ENCODE peak calls at places on chromosomes 7 and 10, in five cellular contexts. One of them, this sample, is unnamed.

GRCh38 chr7:32905175-32905662 is 13.7 kb upstream of the KBTBD2 start:
- DNase-seq in AG08396: peak; percentile 48
- DNase-seq in iris pigment epithelial cell: peak; percentile 58
- DNase-seq in stimulated activated CD4-positive, alpha-beta T cell treated with anti-CD3 and anti-CD28 coated beads, Interleukin-12 subunit alpha, Interleukin-12 subunit beta, amount 100 ng/mL, for 48 hours: peak; percentile 58
- DNase-seq in NCI-H1092: no peak
- DNase-seq in this sample: no peak

GRCh38 chr10:89165923-89166322 is 41.2 kb downstream of the CH25H start:
- DNase-seq in AG08396: no peak
- DNase-seq in iris pigment epithelial cell: no peak
- DNase-seq in stimulated activated CD4-positive, alpha-beta T cell treated with anti-CD3 and anti-CD28 coated beads, Interleukin-12 subunit alpha, Interleukin-12 subunit beta, amount 100 ng/mL, for 48 hours: no peak
- DNase-seq in NCI-H1092: no peak
- DNase-seq in this sample: no peak

GRCh38 chr7:32102432-32102851 is 32.2 kb upstream of the PDE1C start:
- DNase-seq in AG08396: no peak
- DNase-seq in iris pigment epithelial cell: no peak
- DNase-seq in stimulated activated CD4-positive, alpha-beta T cell treated with anti-CD3 and anti-CD28 coated beads, Interleukin-12 subunit alpha, Interleukin-12 subunit beta, amount 100 ng/mL, for 48 hours: no peak
- DNase-seq in NCI-H1092: peak; percentile 79
- DNase-seq in this sample: no peak

GRCh38 chr10:120436431-120437142 is 20.4 kb upstream of the PLPP4 start:
- DNase-seq in AG08396: no peak
- DNase-seq in iris pigment epithelial cell: peak; percentile 21
- DNase-seq in stimulated activated CD4-positive, alpha-beta T cell treated with anti-CD3 and anti-CD28 coated beads, Interleukin-12 subunit alpha, Interleukin-12 subunit beta, amount 100 ng/mL, for 48 hours: no peak
- DNase-seq in NCI-H1092: no peak
- DNase-seq in this sample: no peak

GRCh38 chr7:133923974-133924373 is 203.2 kb upstream of the LRGUK start:
- DNase-seq in AG08396: no peak
- DNase-seq in iris pigment epithelial cell: no peak
- DNase-seq in stimulated activated CD4-positive, alpha-beta T cell treated with anti-CD3 and anti-CD28 coated beads, Interleukin-12 subunit alpha, Interleukin-12 subunit beta, amount 100 ng/mL, for 48 hours: no peak
- DNase-seq in NCI-H1092: no peak
- DNase-seq in this sample: no peak

GRCh38 chr10:69241575-69241974 is 21.4 kb downstream of the HKDC1 start:
- DNase-seq in AG08396: no peak
- DNase-seq in iris pigment epithelial cell: no peak
- DNase-seq in stimulated activated CD4-positive, alpha-beta T cell treated with anti-CD3 and anti-CD28 coated beads, Interleukin-12 subunit alpha, Interleukin-12 subunit beta, amount 100 ng/mL, for 48 hours: no peak
- DNase-seq in NCI-H1092: no peak
- DNase-seq in this sample: no peak

GRCh38 chr10:5556576-5556975 is 31.8 kb downstream of the CALML3 start:
- DNase-seq in AG08396: no peak
- DNase-seq in iris pigment epithelial cell: no peak
- DNase-seq in stimulated activated CD4-positive, alpha-beta T cell treated with anti-CD3 and anti-CD28 coated beads, Interleukin-12 subunit alpha, Interleukin-12 subunit beta, amount 100 ng/mL, for 48 hours: no peak
- DNase-seq in NCI-H1092: no peak
- DNase-seq in this sample: no peak

GRCh38 chr10:132554991-132555647 is 17.5 kb downstream of the INPP5A start:
- DNase-seq in AG08396: no peak
- DNase-seq in iris pigment epithelial cell: no peak
- DNase-seq in stimulated activated CD4-positive, alpha-beta T cell treated with anti-CD3 and anti-CD28 coated beads, Interleukin-12 subunit alpha, Interleukin-12 subunit beta, amount 100 ng/mL, for 48 hours: no peak
- DNase-seq in NCI-H1092: no peak
- DNase-seq in this sample: no peak

GRCh38 chr7:142457146-142457703 is 199.4 kb upstream of the PRSS58 start:
- DNase-seq in AG08396: no peak
- DNase-seq in iris pigment epithelial cell: no peak
- DNase-seq in stimulated activated CD4-positive, alpha-beta T cell treated with anti-CD3 and anti-CD28 coated beads, Interleukin-12 subunit alpha, Interleukin-12 subunit beta, amount 100 ng/mL, for 48 hours: no peak
- DNase-seq in NCI-H1092: no peak
- DNase-seq in this sample: no peak

GRCh38 chr10:75407296-75407715 is 5.7 kb upstream of the ZNF503 start:
- DNase-seq in AG08396: no peak
- DNase-seq in iris pigment epithelial cell: no peak
- DNase-seq in stimulated activated CD4-positive, alpha-beta T cell treated with anti-CD3 and anti-CD28 coated beads, Interleukin-12 subunit alpha, Interleukin-12 subunit beta, amount 100 ng/mL, for 48 hours: no peak
- DNase-seq in NCI-H1092: no peak
- DNase-seq in this sample: no peak

This sample was measured in HTR-8/SVneo.